ENCODE peak calls at places on chromosomes 1 and 21, in nine cellular contexts. One of them, this sample, is unnamed.
A peak's percentile ranks its signal among the peaks of the same experiment; 100 is the strongest.

GRCh38 chr21:45639206-45640000 is 4.1 kb upstream of the PCBP3 start:
- DNase-seq in NCI-H1092: no peak
- DNase-seq in astrocyte: no peak
- DNase-seq in suprapubic skin: no peak
- DNase-seq in HEK293T: no peak
- DNase-seq in activated gamma-delta T cell: no peak
- DNase-seq in IMR-90: no peak
- DNase-seq in chondrocyte: no peak
- DNase-seq in AG20443: no peak
- DNase-seq in this sample: no peak

GRCh38 chr1:159140474-159140873 is 30.9 kb upstream of the CADM3 start:
- DNase-seq in suprapubic skin: no peak
- DNase-seq in activated gamma-delta T cell: no peak
- DNase-seq in AG20443: no peak
- DNase-seq in IMR-90: no peak
- DNase-seq in NCI-H1092: no peak
- DNase-seq in astrocyte: no peak
- DNase-seq in HEK293T: no peak
- DNase-seq in chondrocyte: no peak
- DNase-seq in this sample: no peak

GRCh38 chr1:182764029-182764768 is 25.4 kb upstream of the NPL start:
- DNase-seq in HEK293T: no peak
- DNase-seq in IMR-90: no peak
- DNase-seq in suprapubic skin: no peak
- DNase-seq in NCI-H1092: no peak
- DNase-seq in activated gamma-delta T cell: no peak
- DNase-seq in AG20443: no peak
- DNase-seq in chondrocyte: no peak
- DNase-seq in astrocyte: no peak
- DNase-seq in this sample: no peak

GRCh38 chr1:227949954-227950734 is 2.4 kb upstream of the WNT9A start:
- DNase-seq in IMR-90: no peak
- DNase-seq in NCI-H1092: no peak
- DNase-seq in AG20443: no peak
- DNase-seq in chondrocyte: no peak
- DNase-seq in suprapubic skin: peak; percentile 61
- DNase-seq in astrocyte: no peak
- DNase-seq in HEK293T: no peak
- DNase-seq in activated gamma-delta T cell: no peak
- DNase-seq in this sample: no peak

GRCh38 chr1:25473653-25474225 is 43.0 kb downstream of the MACO1 start:
- DNase-seq in astrocyte: no peak
- DNase-seq in AG20443: no peak
- DNase-seq in activated gamma-delta T cell: no peak
- DNase-seq in suprapubic skin: no peak
- DNase-seq in chondrocyte: no peak
- DNase-seq in HEK293T: no peak
- DNase-seq in NCI-H1092: no peak
- DNase-seq in IMR-90: no peak
- DNase-seq in this sample: no peak

GRCh38 chr1:27542463-27543273 is 52.7 kb upstream of the WASF2 start:
- DNase-seq in astrocyte: peak; percentile 74
- DNase-seq in chondrocyte: no peak
- DNase-seq in IMR-90: peak; percentile 85
- DNase-seq in suprapubic skin: no peak
- DNase-seq in activated gamma-delta T cell: no peak
- DNase-seq in HEK293T: no peak
- DNase-seq in AG20443: peak; percentile 64
- DNase-seq in NCI-H1092: no peak
- DNase-seq in this sample: no peak

GRCh38 chr21:38409907-38410306 is 88.4 kb downstream of the ERG start:
- DNase-seq in AG20443: no peak
- DNase-seq in astrocyte: no peak
- DNase-seq in IMR-90: no peak
- DNase-seq in NCI-H1092: no peak
- DNase-seq in chondrocyte: no peak
- DNase-seq in HEK293T: no peak
- DNase-seq in suprapubic skin: no peak
- DNase-seq in activated gamma-delta T cell: no peak
- DNase-seq in this sample: no peak

GRCh38 chr21:27206368-27206982 is 239.6 kb upstream of the ADAMTS5 start:
- DNase-seq in HEK293T: no peak
- DNase-seq in AG20443: peak; percentile 43
- DNase-seq in chondrocyte: no peak
- DNase-seq in suprapubic skin: no peak
- DNase-seq in activated gamma-delta T cell: no peak
- DNase-seq in astrocyte: peak; percentile 22
- DNase-seq in NCI-H1092: no peak
- DNase-seq in IMR-90: peak; percentile 18
- DNase-seq in this sample: peak; percentile 46

GRCh38 chr1:2607681-2608041 is 21.1 kb downstream of the PRXL2B start:
- DNase-seq in chondrocyte: no peak
- DNase-seq in astrocyte: no peak
- DNase-seq in HEK293T: no peak
- DNase-seq in IMR-90: no peak
- DNase-seq in NCI-H1092: no peak
- DNase-seq in suprapubic skin: peak; percentile 65
- DNase-seq in activated gamma-delta T cell: no peak
- DNase-seq in AG20443: no peak
- DNase-seq in this sample: peak; percentile 4

GRCh38 chr1:57232500-57232899 is 191.4 kb downstream of the DAB1 start:
- DNase-seq in suprapubic skin: no peak
- DNase-seq in HEK293T: no peak
- DNase-seq in chondrocyte: no peak
- DNase-seq in IMR-90: no peak
- DNase-seq in activated gamma-delta T cell: no peak
- DNase-seq in AG20443: no peak
- DNase-seq in NCI-H1092: no peak
- DNase-seq in astrocyte: no peak
- DNase-seq in this sample: no peak

GRCh38 chr1:107966550-107966949 is 1.6 kb upstream of the VAV3 start:
- DNase-seq in HEK293T: no peak
- DNase-seq in NCI-H1092: no peak
- DNase-seq in suprapubic skin: no peak
- DNase-seq in AG20443: no peak
- DNase-seq in astrocyte: no peak
- DNase-seq in activated gamma-delta T cell: no peak
- DNase-seq in chondrocyte: no peak
- DNase-seq in IMR-90: no peak
- DNase-seq in this sample: no peak

GRCh38 chr1:51708911-51709760 is 92.2 kb downstream of the OSBPL9 start:
- DNase-seq in activated gamma-delta T cell: no peak
- DNase-seq in HEK293T: no peak
- DNase-seq in AG20443: no peak
- DNase-seq in chondrocyte: no peak
- DNase-seq in NCI-H1092: no peak
- DNase-seq in suprapubic skin: no peak
- DNase-seq in IMR-90: no peak
- DNase-seq in astrocyte: no peak
- DNase-seq in this sample: no peak

GRCh38 chr1:112230232-112230631 is 165.8 kb upstream of the CTTNBP2NL start:
- DNase-seq in activated gamma-delta T cell: no peak
- DNase-seq in chondrocyte: no peak
- DNase-seq in IMR-90: no peak
- DNase-seq in astrocyte: no peak
- DNase-seq in AG20443: no peak
- DNase-seq in NCI-H1092: no peak
- DNase-seq in suprapubic skin: no peak
- DNase-seq in HEK293T: no peak
- DNase-seq in this sample: no peak

GRCh38 chr1:22847709-22848108 is 125.0 kb downstream of the LACTBL1 start:
- DNase-seq in astrocyte: no peak
- DNase-seq in AG20443: no peak
- DNase-seq in NCI-H1092: no peak
- DNase-seq in suprapubic skin: no peak
- DNase-seq in HEK293T: no peak
- DNase-seq in IMR-90: no peak
- DNase-seq in chondrocyte: no peak
- DNase-seq in activated gamma-delta T cell: no peak
- DNase-seq in this sample: no peak

GRCh38 chr1:198830397-198830796 is 191.6 kb downstream of the PTPRC start:
- DNase-seq in NCI-H1092: no peak
- DNase-seq in suprapubic skin: no peak
- DNase-seq in AG20443: no peak
- DNase-seq in chondrocyte: no peak
- DNase-seq in HEK293T: no peak
- DNase-seq in astrocyte: peak; percentile 72
- DNase-seq in IMR-90: no peak
- DNase-seq in activated gamma-delta T cell: no peak
- DNase-seq in this sample: no peak

GRCh38 chr1:67791686-67792475 is 41.4 kb downstream of the GNG12 start:
- DNase-seq in chondrocyte: no peak
- DNase-seq in IMR-90: peak; percentile 93
- DNase-seq in NCI-H1092: no peak
- DNase-seq in AG20443: peak; percentile 82
- DNase-seq in suprapubic skin: no peak
- DNase-seq in astrocyte: peak; percentile 97
- DNase-seq in HEK293T: no peak
- DNase-seq in activated gamma-delta T cell: no peak
- DNase-seq in this sample: no peak

GRCh38 chr21:17925000-17925610 is 105.9 kb upstream of the C21orf91 start:
- DNase-seq in chondrocyte: no peak
- DNase-seq in activated gamma-delta T cell: no peak
- DNase-seq in astrocyte: peak; percentile 35
- DNase-seq in AG20443: peak; percentile 72
- DNase-seq in HEK293T: peak; percentile 76
- DNase-seq in suprapubic skin: no peak
- DNase-seq in IMR-90: peak; percentile 54
- DNase-seq in NCI-H1092: peak; percentile 52
- DNase-seq in this sample: peak; percentile 79

GRCh38 chr1:12204140-12204539 is 25.7 kb upstream of the VPS13D start:
- DNase-seq in NCI-H1092: no peak
- DNase-seq in chondrocyte: no peak
- DNase-seq in astrocyte: no peak
- DNase-seq in HEK293T: no peak
- DNase-seq in activated gamma-delta T cell: no peak
- DNase-seq in AG20443: no peak
- DNase-seq in IMR-90: no peak
- DNase-seq in suprapubic skin: no peak
- DNase-seq in this sample: no peak

GRCh38 chr1:170518965-170519364 is 13.0 kb upstream of the GORAB start:
- DNase-seq in IMR-90: no peak
- DNase-seq in AG20443: no peak
- DNase-seq in astrocyte: no peak
- DNase-seq in chondrocyte: no peak
- DNase-seq in HEK293T: no peak
- DNase-seq in suprapubic skin: no peak
- DNase-seq in activated gamma-delta T cell: no peak
- DNase-seq in NCI-H1092: no peak
- DNase-seq in this sample: no peak

GRCh38 chr1:228906461-228906860 is 171.2 kb downstream of the RHOU start:
- DNase-seq in chondrocyte: no peak
- DNase-seq in suprapubic skin: no peak
- DNase-seq in astrocyte: no peak
- DNase-seq in IMR-90: no peak
- DNase-seq in AG20443: no peak
- DNase-seq in NCI-H1092: no peak
- DNase-seq in HEK293T: no peak
- DNase-seq in activated gamma-delta T cell: no peak
- DNase-seq in this sample: no peak

GRCh38 chr1:100188617-100189016 is 10.6 kb upstream of the LRRC39 start:
- DNase-seq in NCI-H1092: peak; percentile 55
- DNase-seq in activated gamma-delta T cell: no peak
- DNase-seq in suprapubic skin: no peak
- DNase-seq in AG20443: peak; percentile 75
- DNase-seq in chondrocyte: no peak
- DNase-seq in HEK293T: no peak
- DNase-seq in IMR-90: peak; percentile 73
- DNase-seq in astrocyte: peak; percentile 96
- DNase-seq in this sample: peak; percentile 41

GRCh38 chr1:117363591-117364048 is 3.6 kb upstream of the MAN1A2 start:
- DNase-seq in NCI-H1092: no peak
- DNase-seq in activated gamma-delta T cell: no peak
- DNase-seq in astrocyte: no peak
- DNase-seq in IMR-90: no peak
- DNase-seq in suprapubic skin: no peak
- DNase-seq in chondrocyte: no peak
- DNase-seq in AG20443: no peak
- DNase-seq in HEK293T: no peak
- DNase-seq in this sample: no peak

GRCh38 chr1:234751678-234752077 is 141.7 kb upstream of the IRF2BP2 start:
- DNase-seq in suprapubic skin: no peak
- DNase-seq in HEK293T: no peak
- DNase-seq in IMR-90: no peak
- DNase-seq in activated gamma-delta T cell: no peak
- DNase-seq in AG20443: no peak
- DNase-seq in NCI-H1092: no peak
- DNase-seq in chondrocyte: no peak
- DNase-seq in astrocyte: no peak
- DNase-seq in this sample: no peak

GRCh38 chr1:119790481-119791198 is 20.6 kb downstream of the REG4 start:
- DNase-seq in AG20443: no peak
- DNase-seq in NCI-H1092: no peak
- DNase-seq in IMR-90: no peak
- DNase-seq in suprapubic skin: no peak
- DNase-seq in chondrocyte: no peak
- DNase-seq in astrocyte: no peak
- DNase-seq in activated gamma-delta T cell: no peak
- DNase-seq in HEK293T: no peak
- DNase-seq in this sample: no peak

GRCh38 chr21:30199989-30200388 is 15.9 kb downstream of the CLDN8 start:
- DNase-seq in NCI-H1092: no peak
- DNase-seq in astrocyte: no peak
- DNase-seq in AG20443: no peak
- DNase-seq in IMR-90: no peak
- DNase-seq in chondrocyte: no peak
- DNase-seq in suprapubic skin: no peak
- DNase-seq in activated gamma-delta T cell: no peak
- DNase-seq in HEK293T: no peak
- DNase-seq in this sample: no peak

GRCh38 chr1:167582064-167582463 is 28.5 kb upstream of the CREG1 start:
- DNase-seq in AG20443: no peak
- DNase-seq in activated gamma-delta T cell: no peak
- DNase-seq in astrocyte: no peak
- DNase-seq in HEK293T: no peak
- DNase-seq in IMR-90: no peak
- DNase-seq in chondrocyte: no peak
- DNase-seq in NCI-H1092: no peak
- DNase-seq in suprapubic skin: no peak
- DNase-seq in this sample: no peak

GRCh38 chr1:197567442-197567841 is 207.8 kb downstream of the DENND1B start:
- DNase-seq in IMR-90: no peak
- DNase-seq in astrocyte: no peak
- DNase-seq in chondrocyte: no peak
- DNase-seq in suprapubic skin: no peak
- DNase-seq in activated gamma-delta T cell: no peak
- DNase-seq in HEK293T: no peak
- DNase-seq in NCI-H1092: no peak
- DNase-seq in AG20443: no peak
- DNase-seq in this sample: no peak

GRCh38 chr21:36735724-36736310 is 36.9 kb downstream of the SIM2 start:
- DNase-seq in IMR-90: no peak
- DNase-seq in chondrocyte: no peak
- DNase-seq in activated gamma-delta T cell: no peak
- DNase-seq in HEK293T: no peak
- DNase-seq in AG20443: no peak
- DNase-seq in NCI-H1092: no peak
- DNase-seq in suprapubic skin: no peak
- DNase-seq in astrocyte: no peak
- DNase-seq in this sample: no peak

GRCh38 chr1:235858784-235859183 is 7.9 kb downstream of the LYST start:
- DNase-seq in NCI-H1092: no peak
- DNase-seq in HEK293T: no peak
- DNase-seq in activated gamma-delta T cell: no peak
- DNase-seq in IMR-90: no peak
- DNase-seq in astrocyte: no peak
- DNase-seq in AG20443: no peak
- DNase-seq in chondrocyte: no peak
- DNase-seq in suprapubic skin: no peak
- DNase-seq in this sample: no peak